ENCODE peak calls at places on chromosomes 4 and X, in six cellular contexts. T, Z, H, W, Y and V are unnamed samples.

GRCh38 chrX:111168314-111168713 is 72.3 kb downstream of the PAK3 start:
- DNase-seq in T (no peak), W (no peak), H (no peak), Z (no peak), Y (no peak), V (no peak)

GRCh38 chr4:168059251-168059650 is 33.1 kb upstream of the ANXA10 start:
- DNase-seq in H (no peak), T (no peak), Y (no peak), Z (no peak), W (no peak), V (no peak)

GRCh38 chrX:10471426-10471825 is 149.0 kb downstream of the MID1 start:
- DNase-seq in Z (no peak), H (no peak), Y (no peak), T (no peak), W (no peak), V (no peak)

GRCh38 chr4:124212835-124213640 is 499.5 kb downstream of the ANKRD50 start:
- DNase-seq in Y (no peak), Z (no peak), T (no peak), W (no peak), H (no peak), V (no peak)

GRCh38 chr4:99634742-99635360 is 22.8 kb downstream of the C4orf54 start:
- DNase-seq in Z (no peak), H (no peak), Y (no peak), W (no peak), T (no peak), V (no peak)

GRCh38 chrX:56499372-56499771 is 64.1 kb upstream of the UBQLN2 start:
- DNase-seq in T (no peak), H (no peak), W (no peak), Y (no peak), Z (no peak), V (no peak)

GRCh38 chr4:77240469-77241066 is 83.6 kb downstream of the CCNG2 start:
- DNase-seq in Z (peak; percentile 68), W (peak; percentile 75), T (peak; percentile 14), Y (peak; percentile 72), H (peak; percentile 19), V (peak; percentile 84)

GRCh38 chr4:79492148-79492547 is 84.1 kb upstream of the GK2 start:
- DNase-seq in T (no peak), Z (no peak), W (no peak), Y (no peak), H (no peak), V (no peak)

GRCh38 chrX:71603618-71604017 is 14.7 kb downstream of the CXCR3 start:
- DNase-seq in T (no peak), H (no peak), Z (no peak), Y (no peak), W (no peak), V (peak; percentile 8)

GRCh38 chr4:3440979-3441500 is 728 bp upstream of the HGFAC start:
- DNase-seq in Y (no peak), T (no peak), H (no peak), Z (peak; percentile 51), W (no peak), V (peak; percentile 62)

GRCh38 chrX:115367956-115368355 is 78.4 kb downstream of the LUZP4 start:
- DNase-seq in T (no peak), Y (no peak), Z (no peak), H (no peak), W (no peak), V (no peak)

GRCh38 chr4:80732010-80732409 is 298.5 kb upstream of the BMP3 start:
- DNase-seq in T (no peak), W (no peak), H (no peak), Z (no peak), Y (no peak), V (no peak)

GRCh38 chrX:15939737-15940136 is 85.1 kb upstream of the AP1S2 start:
- DNase-seq in Y (no peak), Z (no peak), H (no peak), W (no peak), T (no peak), V (no peak)

GRCh38 chr4:101756181-101756580 is 34.3 kb upstream of the BANK1 start:
- DNase-seq in Z (no peak), T (no peak), H (no peak), W (no peak), Y (no peak), V (no peak)

GRCh38 chr4:56844817-56845580 is 23.5 kb upstream of the SPINK2 start:
- DNase-seq in H (no peak), T (no peak), Y (no peak), W (no peak), Z (no peak), V (no peak)

GRCh38 chr4:87620086-87620485 is 11.8 kb downstream of the DSPP start:
- DNase-seq in Z (no peak), W (no peak), Y (no peak), H (no peak), T (no peak), V (no peak)

GRCh38 chrX:155086202-155086840 is 15.0 kb downstream of the BRCC3 start:
- DNase-seq in W (no peak), T (peak; percentile 23), Y (peak; percentile 44), H (peak; percentile 16), Z (no peak), V (no peak)

GRCh38 chrX:68945603-68946228 is 116.9 kb downstream of the EFNB1 start:
- DNase-seq in H (no peak), Z (no peak), W (no peak), T (no peak), Y (no peak), V (no peak)

GRCh38 chr4:171629737-171630136 is 183.5 kb upstream of the GALNTL6 start:
- DNase-seq in H (no peak), W (no peak), Y (no peak), Z (no peak), T (no peak), V (no peak)

GRCh38 chrX:150569155-150569477 is 695 bp downstream of the MTM1 start:
- DNase-seq in W (peak; percentile 34), Y (peak; percentile 41), Z (no peak), H (no peak), T (no peak), V (peak; percentile 63)

GRCh38 chr4:61666248-61666647 is 466.1 kb downstream of the ADGRL3 start:
- DNase-seq in H (no peak), Z (no peak), T (no peak), Y (no peak), W (no peak), V (no peak)

GRCh38 chr4:175459571-175459970 is 352.5 kb downstream of the GPM6A start:
- DNase-seq in Z (no peak), Y (no peak), H (no peak), T (no peak), W (no peak), V (no peak)

GRCh38 chrX:45712067-45712466 is 511.4 kb upstream of the DIPK2B start:
- DNase-seq in Z (no peak), H (no peak), W (no peak), Y (no peak), T (no peak), V (no peak)

GRCh38 chr4:150126880-150127236 is 48.6 kb downstream of the DCLK2 start:
- DNase-seq in T (no peak), Y (no peak), Z (no peak), H (no peak), W (no peak), V (no peak)

GRCh38 chrX:100895365-100896075 is 21.4 kb upstream of the NOX1 start:
- DNase-seq in T (no peak), Z (no peak), H (no peak), W (peak; percentile 33), Y (peak; percentile 67), V (no peak)

GRCh38 chr4:48748949-48749596 is 31.0 kb downstream of the FRYL start:
- DNase-seq in Z (no peak), H (no peak), Y (no peak), W (no peak), T (no peak), V (no peak)

GRCh38 chrX:18047440-18047940 is 173.2 kb downstream of the BEND2 start:
- DNase-seq in H (no peak), Y (no peak), W (no peak), Z (no peak), T (no peak), V (no peak)

DNA sequence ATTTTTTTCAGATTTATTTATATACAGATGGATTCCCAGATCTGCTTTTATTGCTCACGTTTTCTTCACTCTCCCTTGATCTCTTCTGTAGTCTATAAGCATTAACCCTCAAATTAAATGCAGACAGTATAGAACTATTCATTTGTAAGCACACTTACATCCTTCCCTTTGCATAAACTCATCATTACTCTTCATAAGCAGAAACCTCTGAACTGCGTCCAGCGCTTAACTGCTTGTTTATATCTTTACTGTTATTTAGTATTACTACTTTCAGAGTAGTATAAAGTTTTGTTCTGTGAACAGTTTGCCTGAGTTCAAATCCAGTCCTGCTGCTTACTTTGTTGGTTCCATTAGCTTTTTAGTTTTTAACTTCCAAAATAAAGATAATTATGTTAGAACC is 132.9 kb downstream of the STIM2 start:
- DNase-seq in T (no peak), W (no peak), Z (no peak), Y (peak; percentile 28), H (no peak), V (no peak)
- H3K27ac ChIP-seq in T (no peak overlapping the region), W (no peak overlapping the region), Z (no peak overlapping the region), Y (peak overlapping the region; percentile 89), H (no peak overlapping the region), V (no peak overlapping the region)

GRCh38 chr4:122762520-122762919 is 30.0 kb downstream of the BBS12 start:
- DNase-seq in Z (no peak), W (no peak), H (no peak), T (peak; percentile 3), Y (no peak), V (no peak)

GRCh38 chr4:122764071-122764807 is 31.7 kb downstream of the BBS12 start:
- DNase-seq in H (no peak), Z (no peak), Y (no peak), W (no peak), T (no peak), V (no peak)

GRCh38 chr4:122765702-122766352 is 33.3 kb downstream of the BBS12 start:
- DNase-seq in Z (no peak), Y (no peak), T (no peak), W (no peak), H (no peak), V (no peak)

GRCh38 chr4:122764808-122765189 is 32.3 kb downstream of the BBS12 start:
- DNase-seq in Z (no peak), Y (no peak), W (no peak), H (no peak), T (no peak), V (no peak)

GRCh38 chr4:122762966-122763716 is 30.6 kb downstream of the BBS12 start:
- DNase-seq in Z (no peak), T (no peak), W (no peak), H (no peak), Y (no peak), V (no peak)
- H3K9me3 ChIP-seq in Z (no peaks in the 10 kb centered on the region), T (no peaks in the 10 kb centered on the region), W (no peaks in the 10 kb centered on the region), H (no peaks in the 10 kb centered on the region), Y (no peaks in the 10 kb centered on the region), V (no peaks in the 10 kb centered on the region)

DNA sequence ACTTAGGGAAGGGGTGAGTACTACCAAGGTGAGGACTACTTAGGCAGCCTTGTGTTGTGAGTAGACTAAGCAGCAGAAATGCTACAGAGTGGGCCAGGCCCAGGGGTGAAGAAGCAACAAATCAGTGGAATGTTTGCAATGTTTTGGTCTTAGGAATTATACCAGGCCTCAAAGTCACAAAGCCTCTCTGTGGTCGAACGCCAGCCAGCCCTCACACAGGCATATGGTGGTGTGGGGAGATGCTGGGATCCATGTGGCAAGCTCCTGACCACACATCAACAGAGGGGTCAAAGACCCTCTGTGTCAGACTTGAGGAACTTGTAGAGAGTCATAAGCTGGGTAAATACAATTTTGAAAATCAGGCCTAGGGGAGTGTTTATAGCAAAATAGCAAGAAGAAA is 153.8 kb upstream of the KLF3 start:
- DNase-seq in W (no peak), Z (no peak), T (no peak), H (no peak), Y (no peak), V (no peak)
- H3K4me3 ChIP-seq in W (no peak overlapping the region), Z (no peak overlapping the region), T (peak overlapping the region; percentile 51), H (peak overlapping the region; percentile 80), Y (no peak overlapping the region), V (no peak overlapping the region)

GRCh38 chr4:98522062-98522461 is 136.3 kb downstream of the TSPAN5 start:
- DNase-seq in Y (no peak), T (no peak), Z (no peak), H (no peak), W (no peak), V (no peak)
- H3K27ac ChIP-seq in Y (no peak overlapping the region), T (no peak overlapping the region), Z (no peak overlapping the region), H (no peak overlapping the region), W (no peak overlapping the region), V (no peak overlapping the region)